ENCODE peak calls at places on chromosomes 7 and 10, in ten cellular contexts. T, M, I, Q, D, F, B, X, Y and W are unnamed samples.

GRCh38 chr10:128927389-128927788 is 539.7 kb upstream of the MGMT start:
- DNase-seq in T (no peak), M (no peak), I (no peak), Q (no peak), D (no peak), F (no peak), B (no peak), X (no peak), Y (no peak), W (no peak)

GRCh38 chr10:102243304-102243703 is 2.0 kb upstream of the PITX3 start:
- DNase-seq in T (peak), M (no peak), I (no peak), Q (no peak), D (no peak), F (no peak), B (no peak), X (no peak), Y (no peak), W (no peak)

GRCh38 chr10:111084346-111085255 is 7.8 kb downstream of the ADRA2A start:
- DNase-seq in T (no peak), M (peak), I (no peak), Q (no peak), D (no peak), F (no peak), B (no peak), X (no peak), Y (no peak), W (no peak)

GRCh38 chr10:119217937-119218579 is 10.7 kb downstream of the GRK5 start:
- DNase-seq in T (peak), M (no peak), I (peak), Q (no peak), D (no peak), F (no peak), B (peak), X (no peak), Y (no peak), W (no peak)

GRCh38 chr7:30649717-30650116 is 32.5 kb downstream of the CRHR2 start:
- DNase-seq in T (no peak), M (no peak), I (no peak), Q (no peak), D (no peak), F (no peak), B (peak), X (no peak), Y (no peak), W (no peak)

GRCh38 chr10:99945286-99945685 is 64.5 kb downstream of the DNMBP start:
- DNase-seq in T (peak), M (no peak), I (peak), Q (no peak), D (no peak), F (no peak), B (peak), X (no peak), Y (no peak), W (peak)

GRCh38 chr10:58488921-58489320 is 23.8 kb upstream of the BICC1 start:
- DNase-seq in T (peak), M (no peak), I (no peak), Q (no peak), D (no peak), F (no peak), B (no peak), X (no peak), Y (no peak), W (no peak)

GRCh38 chr7:23520582-23520981 is 11.2 kb downstream of the TRA2A start:
- DNase-seq in T (no peak), M (no peak), I (no peak), Q (peak), D (no peak), F (no peak), B (no peak), X (no peak), Y (no peak), W (no peak)

GRCh38 chr7:151748733-151749132 is 128.2 kb downstream of the PRKAG2 start:
- DNase-seq in T (no peak), M (peak), I (no peak), Q (no peak), D (no peak), F (no peak), B (no peak), X (no peak), Y (no peak), W (no peak)

GRCh38 chr10:10520391-10521385 is 497.0 kb upstream of the CELF2 start:
- DNase-seq in T (no peak), M (no peak), I (no peak), Q (no peak), D (no peak), F (no peak), B (no peak), X (no peak), Y (no peak), W (no peak)

GRCh38 chr7:39085590-39086049 is 107.9 kb downstream of the POU6F2 start:
- DNase-seq in T (peak), M (no peak), I (no peak), Q (peak), D (no peak), F (no peak), B (no peak), X (no peak), Y (no peak), W (no peak)

GRCh38 chr10:7410800-7411670 is at the start of gene SFMBT2:
- DNase-seq in T (peak), M (peak), I (peak), Q (peak), D (no peak), F (peak), B (peak), X (peak), Y (peak), W (peak)

GRCh38 chr7:100490483-100491191 is 6.9 kb downstream of the NYAP1 start:
- DNase-seq in T (no peak), M (no peak), I (no peak), Q (no peak), D (no peak), F (no peak), B (no peak), X (no peak), Y (no peak), W (no peak)

GRCh38 chr10:92542458-92542857 is 31.4 kb downstream of the IDE start:
- DNase-seq in T (no peak), M (no peak), I (no peak), Q (no peak), D (no peak), F (no peak), B (no peak), X (no peak), Y (no peak), W (no peak)

GRCh38 chr10:92547676-92548075 is 26.2 kb downstream of the IDE start:
- DNase-seq in T (no peak), M (no peak), I (no peak), Q (no peak), D (no peak), F (no peak), B (no peak), X (no peak), Y (no peak), W (no peak)

GRCh38 chr10:92541583-92541982 is 32.3 kb downstream of the IDE start:
- DNase-seq in T (no peak), M (no peak), I (no peak), Q (no peak), D (no peak), F (no peak), B (no peak), X (no peak), Y (no peak), W (no peak)

GRCh38 chr10:92545556-92545955 is 28.3 kb downstream of the IDE start:
- DNase-seq in T (no peak), M (no peak), I (no peak), Q (no peak), D (no peak), F (no peak), B (no peak), X (no peak), Y (no peak), W (no peak)

DNA sequence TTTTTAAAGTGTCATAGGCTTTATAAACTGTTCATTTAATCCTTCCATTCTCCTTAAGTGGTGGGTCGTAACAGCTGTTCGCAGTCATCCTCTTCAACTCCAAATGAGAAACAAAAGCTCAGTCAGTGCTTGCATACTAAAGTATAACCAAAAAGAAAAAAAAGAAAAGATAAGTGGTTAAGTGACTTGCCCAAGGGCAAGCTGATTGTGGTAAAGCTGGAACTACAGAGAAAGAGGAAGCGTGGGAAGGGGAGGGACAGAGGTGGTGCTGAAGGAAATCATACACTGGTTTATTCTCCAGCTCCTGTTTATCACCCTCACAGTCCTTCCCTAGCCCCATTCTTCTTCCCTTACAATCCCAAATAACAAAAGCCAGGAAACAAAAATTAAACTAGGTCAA is 29.6 kb downstream of the IDE start:
- DNase-seq in T (peak), M (no peak), I (no peak), Q (peak), D (no peak), F (no peak), B (no peak), X (no peak), Y (no peak), W (no peak)
- H3K27ac ChIP-seq in T (no peak), M (no peak), I (no peak), Q (no peak), D (no peak), F (no peak), B (no peak), X (no peak), Y (no peak), W (no peak)

GRCh38 chr7:20798081-20798693 is 11.5 kb upstream of the SP8 start:
- DNase-seq in T (no peak), M (peak), I (no peak), Q (peak), D (no peak), F (peak), B (no peak), X (no peak), Y (no peak), W (no peak)

GRCh38 chr7:20796565-20796964 is 9.9 kb upstream of the SP8 start:
- DNase-seq in T (no peak), M (no peak), I (no peak), Q (no peak), D (no peak), F (no peak), B (no peak), X (no peak), Y (no peak), W (no peak)

GRCh38 chr7:20798694-20799121 is 12.0 kb upstream of the SP8 start:
- DNase-seq in T (no peak), M (no peak), I (no peak), Q (peak), D (no peak), F (no peak), B (no peak), X (no peak), Y (no peak), W (no peak)

GRCh38 chr7:20795881-20796280 is 9.2 kb upstream of the SP8 start:
- DNase-seq in T (no peak), M (no peak), I (no peak), Q (peak), D (no peak), F (no peak), B (no peak), X (no peak), Y (no peak), W (no peak)

GRCh38 chr7:20797174-20798080 is 10.7 kb upstream of the SP8 start:
- DNase-seq in T (no peak), M (peak), I (no peak), Q (peak), D (no peak), F (no peak), B (no peak), X (no peak), Y (no peak), W (no peak)
- H3K4me3 ChIP-seq in T (peak), M (peak), I (peak), Q (peak), D (peak), F (peak), B (no peak), X (peak), Y (no peak), W (peak)

GRCh38 chr10:133277277-133277992 is 767 bp upstream of the ADAM8 start:
- DNase-seq in T (no peak), M (no peak), I (no peak), Q (no peak), D (no peak), F (no peak), B (no peak), X (no peak), Y (no peak), W (no peak)
- H3K27ac ChIP-seq in T (peak), M (peak), I (no peak), Q (no peak), D (peak), F (peak), B (no peak), X (no peak), Y (no peak), W (no peak)

DNA sequence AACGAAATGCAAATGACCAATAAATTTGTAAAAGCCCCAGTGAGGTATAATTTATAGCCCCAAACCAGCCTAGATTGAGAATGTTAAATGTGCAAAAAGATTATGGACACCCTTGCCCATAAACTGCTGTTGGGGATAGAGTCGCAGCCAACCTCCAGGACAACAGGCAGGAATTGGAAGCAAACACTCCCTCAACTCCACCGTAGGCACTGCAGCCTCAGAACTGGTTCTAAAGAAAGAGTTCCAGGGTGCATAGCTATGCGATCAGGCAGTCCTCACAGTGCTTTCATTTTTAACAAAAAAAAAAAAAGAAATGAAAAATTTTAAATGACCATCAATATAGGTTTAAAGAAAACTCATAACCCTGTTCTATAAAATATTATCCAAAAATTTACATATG is 86.2 kb downstream of the CXCL12 start:
- DNase-seq in T (no peak), M (no peak), I (no peak), Q (peak), D (no peak), F (no peak), B (no peak), X (no peak), Y (no peak), W (no peak)
- H3K4me3 ChIP-seq in T (no peak), M (no peak), I (no peak), Q (no peak), D (no peak), F (no peak), B (no peak), X (no peak), Y (no peak), W (no peak)

DNA sequence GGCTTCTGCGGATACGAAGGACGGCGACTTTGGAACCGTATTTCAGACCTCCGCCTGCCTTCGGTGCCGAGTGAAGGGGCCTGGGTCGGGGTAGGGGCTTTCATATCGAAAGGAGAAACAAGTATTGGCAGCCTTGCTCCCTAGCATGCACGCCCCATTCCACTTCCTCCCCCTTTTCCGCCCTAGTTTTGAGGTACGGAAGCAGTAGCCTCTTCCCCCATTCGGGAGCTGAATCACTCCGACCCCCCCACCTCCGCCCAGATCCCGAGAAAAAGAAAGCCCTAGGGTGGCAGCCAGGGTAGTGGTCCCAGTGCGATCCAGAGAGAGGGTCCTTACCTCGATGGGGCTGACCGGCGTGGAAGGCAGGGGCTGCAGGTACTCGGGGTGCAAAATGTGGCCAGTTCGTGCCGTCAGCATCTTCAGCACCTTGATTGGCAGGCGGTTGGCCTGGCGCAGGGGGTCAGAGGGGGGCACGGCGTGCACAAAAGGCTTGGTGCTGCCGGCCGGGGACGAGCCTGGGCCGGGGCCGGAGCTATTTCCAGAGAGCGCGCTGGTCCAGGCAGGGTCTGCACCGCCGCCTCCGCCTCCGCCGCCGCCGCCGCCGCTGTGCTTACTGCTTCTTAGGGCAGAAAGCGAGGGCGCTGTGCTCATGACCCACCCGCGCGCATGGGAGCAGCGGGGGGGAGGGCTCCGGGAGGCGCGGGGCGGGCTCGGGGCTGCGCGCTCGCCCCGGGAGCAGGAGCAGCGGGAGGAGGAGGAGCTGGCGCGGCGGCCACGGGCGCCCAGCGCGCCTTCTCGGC is 595 bp downstream of the ZNF503 start:
- DNase-seq in T (peak), M (peak), I (peak), Q (peak), D (no peak), F (peak), B (peak), X (peak), Y (peak), W (peak)
- H3K27ac ChIP-seq in T (peak), M (peak), I (peak), Q (no peak), D (no peak), F (peak), B (peak), X (peak), Y (peak), W (peak)

GRCh38 chr7:50367570-50367969 is 63.1 kb downstream of the IKZF1 start:
- DNase-seq in T (no peak), M (no peak), I (no peak), Q (no peak), D (no peak), F (no peak), B (no peak), X (no peak), Y (no peak), W (no peak)
- H3K4me3 ChIP-seq in T (no peak), M (no peak), I (no peak), Q (no peak), D (no peak), F (no peak), B (no peak), X (no peak), Y (no peak), W (no peak)